ENCODE peak calls at places on chromosomes 3 and 15, in five cellular contexts. F is stimulated activated CD4-positive, alpha-beta T cell treated with anti-CD3 and anti-CD28 coated beads, Interleukin-2, amount 100 ng/mL, for 48 hours; V is SHP77; R is stimulated activated naive CD8-positive, alpha-beta T cell treated with anti-CD3 and anti-CD28 coated beads, Interleukin-15, amount 100 ng/mL, for 72 hours; S is naive B cell. T is an unnamed sample.
A peak's percentile ranks its signal among the peaks of the same experiment; 100 is the strongest.

GRCh38 chr3:156358232-156358631 is 196.7 kb downstream of the SSR3 start:
- DNase-seq in F (no peak), V (no peak), R (no peak), S (no peak), T (no peak)

GRCh38 chr3:145899229-145899628 is 261.8 kb downstream of the PLOD2 start:
- DNase-seq in F (no peak), V (no peak), R (no peak), S (no peak), T (no peak)

GRCh38 chr3:103810167-103810566 is 1375.4 kb downstream of the ZPLD1 start:
- DNase-seq in F (no peak), V (no peak), R (no peak), S (no peak), T (no peak)

GRCh38 chr3:107518050-107518449 is 4.7 kb upstream of the BBX start:
- DNase-seq in F (no peak), V (no peak), R (no peak), S (no peak), T (no peak)

GRCh38 chr3:43649365-43649968 is 27.7 kb upstream of the ANO10 start:
- DNase-seq in F (no peak), V (no peak), R (no peak), S (no peak), T (no peak)

GRCh38 chr3:188421836-188422540 is 268.0 kb downstream of the LPP start:
- DNase-seq in F (no peak), V (no peak), R (no peak), S (peak; percentile 86), T (peak; percentile 76)

GRCh38 chr3:16658933-16659793 is 53.9 kb upstream of the DAZL start:
- DNase-seq in F (no peak), V (no peak), R (no peak), S (no peak), T (no peak)

GRCh38 chr3:131503328-131503650 is 518 bp upstream of the MRPL3 start:
- DNase-seq in F (no peak), V (no peak), R (no peak), S (no peak), T (peak; percentile 24)

GRCh38 chr15:44087578-44088190 is 107.4 kb downstream of the FRMD5 start:
- DNase-seq in F (no peak), V (no peak), R (no peak), S (no peak), T (no peak)

GRCh38 chr15:66948294-66948693 is 117.1 kb upstream of the SMAD3 start:
- DNase-seq in F (no peak), V (no peak), R (peak; percentile 13), S (no peak), T (peak; percentile 16)

GRCh38 chr15:52651114-52651513 is 28.1 kb downstream of the ATOSA start:
- DNase-seq in F (no peak), V (no peak), R (no peak), S (no peak), T (no peak)

GRCh38 chr15:28944696-28945300 is 59.0 kb downstream of the APBA2 start:
- DNase-seq in F (no peak), V (no peak), R (no peak), S (no peak), T (no peak)

GRCh38 chr3:159441279-159441678 is 547.4 kb upstream of the IL12A start:
- DNase-seq in F (no peak), V (no peak), R (no peak), S (no peak), T (no peak)

GRCh38 chr15:88664151-88664778 is 25.4 kb downstream of the ISG20 start:
- DNase-seq in F (no peak), V (no peak), R (peak; percentile 45), S (peak; percentile 57), T (peak; percentile 79)